ENCODE peak calls at places on chromosome 5, in four cellular contexts. D, O, L and U are unnamed samples.

GRCh38 chr5:143106175-143106574 is 297.3 kb downstream of the NR3C1 start:
- DNase-seq in D (peak; percentile 7), O (no peak), L (peak; percentile 37), U (peak; percentile 11)

GRCh38 chr5:78731884-78732283 is 83.3 kb upstream of the LHFPL2 start:
- DNase-seq in D (no peak), O (no peak), L (no peak), U (no peak)

GRCh38 chr5:26582350-26583040 is 455.9 kb downstream of the CDH9 start:
- DNase-seq in D (no peak), O (no peak), L (no peak), U (no peak)

GRCh38 chr5:149614034-149614907 is 33.0 kb downstream of the ARHGEF37 start:
- DNase-seq in D (no peak), O (no peak), L (no peak), U (no peak)

GRCh38 chr5:17448877-17449276 is 49.2 kb upstream of the TAF11L2 start:
- DNase-seq in D (no peak), O (no peak), L (no peak), U (no peak)

GRCh38 chr5:141821430-141821925 is 56.7 kb downstream of the PCDH1 start:
- DNase-seq in D (no peak), O (no peak), L (peak; percentile 82), U (no peak)

GRCh38 chr5:172856336-172856735 is 22.3 kb downstream of the ERGIC1 start:
- DNase-seq in D (no peak), O (no peak), L (no peak), U (no peak)

GRCh38 chr5:91033370-91033769 is 349.7 kb downstream of the ARRDC3 start:
- DNase-seq in D (no peak), O (no peak), L (no peak), U (no peak)

GRCh38 chr5:10235350-10235749 is 14.3 kb downstream of the ATPSCKMT start:
- DNase-seq in D (no peak), O (no peak), L (no peak), U (no peak)

GRCh38 chr5:170109059-170110031 is 3.6 kb downstream of the FOXI1 start:
- DNase-seq in D (no peak), O (no peak), L (no peak), U (no peak)

GRCh38 chr5:142296914-142297417 is 27.9 kb downstream of the SPRY4 start:
- DNase-seq in D (no peak), O (no peak), L (peak; percentile 86), U (no peak)

GRCh38 chr5:91840412-91840811 is 457.3 kb upstream of the ARRDC3 start:
- DNase-seq in D (no peak), O (no peak), L (no peak), U (no peak)

GRCh38 chr5:55601209-55601618 is 66.5 kb upstream of the PLPP1 start:
- DNase-seq in D (peak; percentile 54), O (no peak), L (peak; percentile 82), U (no peak)

GRCh38 chr5:17340363-17340762 is 122.9 kb downstream of the BASP1 start:
- DNase-seq in D (no peak), O (no peak), L (no peak), U (no peak)

GRCh38 chr5:38600334-38601045 is 44.0 kb upstream of the LIFR start:
- DNase-seq in D (no peak), O (no peak), L (no peak), U (no peak)

GRCh38 chr5:138179277-138179857 is 455 bp downstream of the KIF20A start:
- DNase-seq in D (no peak), O (peak; percentile 38), L (no peak), U (no peak)

GRCh38 chr5:57175586-57175985 is 1.7 kb downstream of the GPBP1 start:
- DNase-seq in D (peak; percentile 55), O (peak; percentile 61), L (no peak), U (no peak)

GRCh38 chr5:142548739-142549275 is 137.1 kb downstream of the FGF1 start:
- DNase-seq in D (peak; percentile 65), O (peak; percentile 40), L (peak; percentile 92), U (peak; percentile 91)

GRCh38 chr5:150522504-150523464 is 14.9 kb downstream of the NDST1 start:
- DNase-seq in D (no peak), O (no peak), L (no peak), U (no peak)

GRCh38 chr5:96516631-96517071 is 83.6 kb upstream of the PCSK1 start:
- DNase-seq in D (no peak), O (no peak), L (no peak), U (no peak)

GRCh38 chr5:172523146-172523745 is 68.9 kb upstream of the SH3PXD2B start:
- DNase-seq in D (no peak), O (no peak), L (no peak), U (no peak)

GRCh38 chr5:76325876-76326491 is 77.1 kb upstream of the IQGAP2 start:
- DNase-seq in D (no peak), O (no peak), L (no peak), U (no peak)

GRCh38 chr5:108093186-108093585 is 288.7 kb downstream of the FBXL17 start:
- DNase-seq in D (no peak), O (no peak), L (no peak), U (peak; percentile 14)

GRCh38 chr5:100877277-100877676 is 25.8 kb downstream of the ST8SIA4 start:
- DNase-seq in D (no peak), O (no peak), L (no peak), U (no peak)

GRCh38 chr5:91332267-91333044 is 50.7 kb downstream of the ARRDC3 start:
- DNase-seq in D (peak; percentile 23), O (peak; percentile 33), L (peak; percentile 70), U (peak; percentile 91)

GRCh38 chr5:107557051-107557658 is 113.6 kb downstream of the EFNA5 start:
- DNase-seq in D (no peak), O (no peak), L (no peak), U (peak; percentile 88)

GRCh38 chr5:154603978-154604679 is 126.1 kb upstream of the HAND1 start:
- DNase-seq in D (peak; percentile 42), O (no peak), L (no peak), U (no peak)

GRCh38 chr5:138000102-138000723 is 32.7 kb downstream of the FAM13B start:
- DNase-seq in D (no peak), O (no peak), L (no peak), U (no peak)